ENCODE peak calls at places on chromosomes 6 and 20, in ten cellular contexts. One of them, this sample, is unnamed.

GRCh38 chr6:26311012-26311384 is 54.0 kb upstream of the BTN3A2 start:
- DNase-seq in mammary epithelial cell: peak
- DNase-seq in central memory CD4-positive, alpha-beta T cell: no peak
- DNase-seq in iPS DF 19.7: no peak
- DNase-seq in BJ: no peak
- DNase-seq in activated naive CD4-positive, alpha-beta T cell: no peak
- DNase-seq in COR-L47: peak
- DNase-seq in right lobe of liver: no peak
- DNase-seq in iris pigment epithelial cell: peak
- DNase-seq in activated naive CD8-positive, alpha-beta T cell treated with anti-CD3 and anti-CD28 coated beads, Interleukin-2, amount 10 ng/mL, durations not matched to agents 7 days and 5 days: no peak
- DNase-seq in this sample: no peak

GRCh38 chr20:56624786-56625681 is 4.1 kb upstream of the TFAP2C start:
- DNase-seq in mammary epithelial cell: no peak
- DNase-seq in central memory CD4-positive, alpha-beta T cell: no peak
- DNase-seq in iPS DF 19.7: no peak
- DNase-seq in BJ: no peak
- DNase-seq in activated naive CD4-positive, alpha-beta T cell: no peak
- DNase-seq in COR-L47: no peak
- DNase-seq in right lobe of liver: no peak
- DNase-seq in iris pigment epithelial cell: no peak
- DNase-seq in activated naive CD8-positive, alpha-beta T cell treated with anti-CD3 and anti-CD28 coated beads, Interleukin-2, amount 10 ng/mL, durations not matched to agents 7 days and 5 days: peak
- DNase-seq in this sample: no peak

GRCh38 chr6:139567095-139567494 is 192.6 kb upstream of the CITED2 start:
- DNase-seq in mammary epithelial cell: no peak
- DNase-seq in central memory CD4-positive, alpha-beta T cell: no peak
- DNase-seq in iPS DF 19.7: no peak
- DNase-seq in BJ: no peak
- DNase-seq in activated naive CD4-positive, alpha-beta T cell: no peak
- DNase-seq in COR-L47: no peak
- DNase-seq in right lobe of liver: no peak
- DNase-seq in iris pigment epithelial cell: peak
- DNase-seq in activated naive CD8-positive, alpha-beta T cell treated with anti-CD3 and anti-CD28 coated beads, Interleukin-2, amount 10 ng/mL, durations not matched to agents 7 days and 5 days: no peak
- DNase-seq in this sample: no peak

GRCh38 chr6:72999995-73000394 is 225.3 kb downstream of the KHDC1L start:
- DNase-seq in mammary epithelial cell: peak
- DNase-seq in central memory CD4-positive, alpha-beta T cell: no peak
- DNase-seq in iPS DF 19.7: no peak
- DNase-seq in BJ: no peak
- DNase-seq in activated naive CD4-positive, alpha-beta T cell: no peak
- DNase-seq in COR-L47: no peak
- DNase-seq in right lobe of liver: no peak
- DNase-seq in iris pigment epithelial cell: no peak
- DNase-seq in activated naive CD8-positive, alpha-beta T cell treated with anti-CD3 and anti-CD28 coated beads, Interleukin-2, amount 10 ng/mL, durations not matched to agents 7 days and 5 days: no peak
- DNase-seq in this sample: no peak

GRCh38 chr6:99032396-99032795 is 84.7 kb upstream of the FBXL4 start:
- DNase-seq in mammary epithelial cell: no peak
- DNase-seq in central memory CD4-positive, alpha-beta T cell: no peak
- DNase-seq in iPS DF 19.7: no peak
- DNase-seq in BJ: no peak
- DNase-seq in activated naive CD4-positive, alpha-beta T cell: no peak
- DNase-seq in COR-L47: no peak
- DNase-seq in right lobe of liver: no peak
- DNase-seq in iris pigment epithelial cell: no peak
- DNase-seq in activated naive CD8-positive, alpha-beta T cell treated with anti-CD3 and anti-CD28 coated beads, Interleukin-2, amount 10 ng/mL, durations not matched to agents 7 days and 5 days: no peak
- DNase-seq in this sample: no peak

GRCh38 chr6:157272866-157273755 is 50.2 kb downstream of the TMEM242 start:
- DNase-seq in mammary epithelial cell: no peak
- DNase-seq in central memory CD4-positive, alpha-beta T cell: peak
- DNase-seq in iPS DF 19.7: no peak
- DNase-seq in BJ: no peak
- DNase-seq in activated naive CD4-positive, alpha-beta T cell: no peak
- DNase-seq in COR-L47: peak
- DNase-seq in right lobe of liver: no peak
- DNase-seq in iris pigment epithelial cell: no peak
- DNase-seq in activated naive CD8-positive, alpha-beta T cell treated with anti-CD3 and anti-CD28 coated beads, Interleukin-2, amount 10 ng/mL, durations not matched to agents 7 days and 5 days: no peak
- DNase-seq in this sample: no peak

GRCh38 chr6:70586114-70586513 is 19.4 kb downstream of the SDHAF4 start:
- DNase-seq in mammary epithelial cell: no peak
- DNase-seq in central memory CD4-positive, alpha-beta T cell: no peak
- DNase-seq in iPS DF 19.7: no peak
- DNase-seq in BJ: no peak
- DNase-seq in activated naive CD4-positive, alpha-beta T cell: no peak
- DNase-seq in COR-L47: no peak
- DNase-seq in right lobe of liver: no peak
- DNase-seq in iris pigment epithelial cell: no peak
- DNase-seq in activated naive CD8-positive, alpha-beta T cell treated with anti-CD3 and anti-CD28 coated beads, Interleukin-2, amount 10 ng/mL, durations not matched to agents 7 days and 5 days: no peak
- DNase-seq in this sample: no peak

GRCh38 chr6:91476000-91476399 is 889.1 kb upstream of the MAP3K7 start:
- DNase-seq in mammary epithelial cell: peak
- DNase-seq in central memory CD4-positive, alpha-beta T cell: no peak
- DNase-seq in iPS DF 19.7: peak
- DNase-seq in BJ: no peak
- DNase-seq in activated naive CD4-positive, alpha-beta T cell: no peak
- DNase-seq in COR-L47: no peak
- DNase-seq in right lobe of liver: no peak
- DNase-seq in iris pigment epithelial cell: peak
- DNase-seq in activated naive CD8-positive, alpha-beta T cell treated with anti-CD3 and anti-CD28 coated beads, Interleukin-2, amount 10 ng/mL, durations not matched to agents 7 days and 5 days: no peak
- DNase-seq in this sample: no peak

GRCh38 chr6:3318226-3318625 is 59.5 kb downstream of the PSMG4 start:
- DNase-seq in mammary epithelial cell: no peak
- DNase-seq in central memory CD4-positive, alpha-beta T cell: peak
- DNase-seq in iPS DF 19.7: no peak
- DNase-seq in BJ: no peak
- DNase-seq in activated naive CD4-positive, alpha-beta T cell: no peak
- DNase-seq in COR-L47: no peak
- DNase-seq in right lobe of liver: no peak
- DNase-seq in iris pigment epithelial cell: no peak
- DNase-seq in activated naive CD8-positive, alpha-beta T cell treated with anti-CD3 and anti-CD28 coated beads, Interleukin-2, amount 10 ng/mL, durations not matched to agents 7 days and 5 days: peak
- DNase-seq in this sample: no peak

GRCh38 chr6:134034951-134035822 is 17.2 kb downstream of the SLC2A12 start:
- DNase-seq in mammary epithelial cell: peak
- DNase-seq in central memory CD4-positive, alpha-beta T cell: no peak
- DNase-seq in iPS DF 19.7: no peak
- DNase-seq in BJ: no peak
- DNase-seq in activated naive CD4-positive, alpha-beta T cell: no peak
- DNase-seq in COR-L47: no peak
- DNase-seq in right lobe of liver: no peak
- DNase-seq in iris pigment epithelial cell: no peak
- DNase-seq in activated naive CD8-positive, alpha-beta T cell treated with anti-CD3 and anti-CD28 coated beads, Interleukin-2, amount 10 ng/mL, durations not matched to agents 7 days and 5 days: no peak
- DNase-seq in this sample: no peak

GRCh38 chr6:129030231-129030630 is 147.3 kb downstream of the LAMA2 start:
- DNase-seq in mammary epithelial cell: no peak
- DNase-seq in central memory CD4-positive, alpha-beta T cell: no peak
- DNase-seq in iPS DF 19.7: no peak
- DNase-seq in BJ: no peak
- DNase-seq in activated naive CD4-positive, alpha-beta T cell: no peak
- DNase-seq in COR-L47: no peak
- DNase-seq in right lobe of liver: no peak
- DNase-seq in iris pigment epithelial cell: peak
- DNase-seq in activated naive CD8-positive, alpha-beta T cell treated with anti-CD3 and anti-CD28 coated beads, Interleukin-2, amount 10 ng/mL, durations not matched to agents 7 days and 5 days: no peak
- DNase-seq in this sample: no peak

GRCh38 chr6:36350082-36350481 is 13.4 kb upstream of the BNIP5 start:
- DNase-seq in mammary epithelial cell: no peak
- DNase-seq in central memory CD4-positive, alpha-beta T cell: no peak
- DNase-seq in iPS DF 19.7: no peak
- DNase-seq in BJ: no peak
- DNase-seq in activated naive CD4-positive, alpha-beta T cell: no peak
- DNase-seq in COR-L47: no peak
- DNase-seq in right lobe of liver: no peak
- DNase-seq in iris pigment epithelial cell: no peak
- DNase-seq in activated naive CD8-positive, alpha-beta T cell treated with anti-CD3 and anti-CD28 coated beads, Interleukin-2, amount 10 ng/mL, durations not matched to agents 7 days and 5 days: no peak
- DNase-seq in this sample: no peak

GRCh38 chr6:4687989-4688947 is 87.9 kb upstream of the CDYL start:
- DNase-seq in mammary epithelial cell: peak
- DNase-seq in central memory CD4-positive, alpha-beta T cell: no peak
- DNase-seq in iPS DF 19.7: no peak
- DNase-seq in BJ: peak
- DNase-seq in activated naive CD4-positive, alpha-beta T cell: no peak
- DNase-seq in COR-L47: no peak
- DNase-seq in right lobe of liver: no peak
- DNase-seq in iris pigment epithelial cell: peak
- DNase-seq in activated naive CD8-positive, alpha-beta T cell treated with anti-CD3 and anti-CD28 coated beads, Interleukin-2, amount 10 ng/mL, durations not matched to agents 7 days and 5 days: no peak
- DNase-seq in this sample: no peak

GRCh38 chr20:38550274-38550673 is 30.7 kb upstream of the ADIG start:
- DNase-seq in mammary epithelial cell: no peak
- DNase-seq in central memory CD4-positive, alpha-beta T cell: no peak
- DNase-seq in iPS DF 19.7: no peak
- DNase-seq in BJ: no peak
- DNase-seq in activated naive CD4-positive, alpha-beta T cell: no peak
- DNase-seq in COR-L47: no peak
- DNase-seq in right lobe of liver: no peak
- DNase-seq in iris pigment epithelial cell: no peak
- DNase-seq in activated naive CD8-positive, alpha-beta T cell treated with anti-CD3 and anti-CD28 coated beads, Interleukin-2, amount 10 ng/mL, durations not matched to agents 7 days and 5 days: no peak
- DNase-seq in this sample: no peak

GRCh38 chr6:114157848-114158247 is 185.0 kb downstream of the HS3ST5 start:
- DNase-seq in mammary epithelial cell: no peak
- DNase-seq in central memory CD4-positive, alpha-beta T cell: no peak
- DNase-seq in iPS DF 19.7: no peak
- DNase-seq in BJ: no peak
- DNase-seq in activated naive CD4-positive, alpha-beta T cell: no peak
- DNase-seq in COR-L47: no peak
- DNase-seq in right lobe of liver: no peak
- DNase-seq in iris pigment epithelial cell: no peak
- DNase-seq in activated naive CD8-positive, alpha-beta T cell treated with anti-CD3 and anti-CD28 coated beads, Interleukin-2, amount 10 ng/mL, durations not matched to agents 7 days and 5 days: no peak
- DNase-seq in this sample: no peak

GRCh38 chr6:36039113-36039512 is 11.5 kb downstream of the MAPK14 start:
- DNase-seq in mammary epithelial cell: peak
- DNase-seq in central memory CD4-positive, alpha-beta T cell: no peak
- DNase-seq in iPS DF 19.7: no peak
- DNase-seq in BJ: no peak
- DNase-seq in activated naive CD4-positive, alpha-beta T cell: no peak
- DNase-seq in COR-L47: no peak
- DNase-seq in right lobe of liver: no peak
- DNase-seq in iris pigment epithelial cell: peak
- DNase-seq in activated naive CD8-positive, alpha-beta T cell treated with anti-CD3 and anti-CD28 coated beads, Interleukin-2, amount 10 ng/mL, durations not matched to agents 7 days and 5 days: no peak
- DNase-seq in this sample: no peak

GRCh38 chr6:72916906-72917305 is 295.0 kb downstream of the KCNQ5 start:
- DNase-seq in mammary epithelial cell: no peak
- DNase-seq in central memory CD4-positive, alpha-beta T cell: no peak
- DNase-seq in iPS DF 19.7: no peak
- DNase-seq in BJ: no peak
- DNase-seq in activated naive CD4-positive, alpha-beta T cell: no peak
- DNase-seq in COR-L47: no peak
- DNase-seq in right lobe of liver: no peak
- DNase-seq in iris pigment epithelial cell: no peak
- DNase-seq in activated naive CD8-positive, alpha-beta T cell treated with anti-CD3 and anti-CD28 coated beads, Interleukin-2, amount 10 ng/mL, durations not matched to agents 7 days and 5 days: no peak
- DNase-seq in this sample: no peak

GRCh38 chr6:4351857-4352669 is 216.7 kb upstream of the ECI2 start:
- DNase-seq in mammary epithelial cell: peak
- DNase-seq in central memory CD4-positive, alpha-beta T cell: no peak
- DNase-seq in iPS DF 19.7: no peak
- DNase-seq in BJ: peak
- DNase-seq in activated naive CD4-positive, alpha-beta T cell: no peak
- DNase-seq in COR-L47: no peak
- DNase-seq in right lobe of liver: no peak
- DNase-seq in iris pigment epithelial cell: peak
- DNase-seq in activated naive CD8-positive, alpha-beta T cell treated with anti-CD3 and anti-CD28 coated beads, Interleukin-2, amount 10 ng/mL, durations not matched to agents 7 days and 5 days: no peak
- DNase-seq in this sample: no peak

GRCh38 chr20:63881451-63882226 is 13.3 kb upstream of the DNAJC5 start:
- DNase-seq in mammary epithelial cell: no peak
- DNase-seq in central memory CD4-positive, alpha-beta T cell: no peak
- DNase-seq in iPS DF 19.7: no peak
- DNase-seq in BJ: no peak
- DNase-seq in activated naive CD4-positive, alpha-beta T cell: no peak
- DNase-seq in COR-L47: no peak
- DNase-seq in right lobe of liver: no peak
- DNase-seq in iris pigment epithelial cell: no peak
- DNase-seq in activated naive CD8-positive, alpha-beta T cell treated with anti-CD3 and anti-CD28 coated beads, Interleukin-2, amount 10 ng/mL, durations not matched to agents 7 days and 5 days: no peak
- DNase-seq in this sample: no peak

GRCh38 chr20:47723322-47723721 is 62.0 kb downstream of the SULF2 start:
- DNase-seq in mammary epithelial cell: no peak
- DNase-seq in central memory CD4-positive, alpha-beta T cell: no peak
- DNase-seq in iPS DF 19.7: no peak
- DNase-seq in BJ: no peak
- DNase-seq in activated naive CD4-positive, alpha-beta T cell: no peak
- DNase-seq in COR-L47: no peak
- DNase-seq in right lobe of liver: no peak
- DNase-seq in iris pigment epithelial cell: no peak
- DNase-seq in activated naive CD8-positive, alpha-beta T cell treated with anti-CD3 and anti-CD28 coated beads, Interleukin-2, amount 10 ng/mL, durations not matched to agents 7 days and 5 days: no peak
- DNase-seq in this sample: no peak

GRCh38 chr20:2851086-2851485 is 10.5 kb downstream of the VPS16 start:
- DNase-seq in mammary epithelial cell: no peak
- DNase-seq in central memory CD4-positive, alpha-beta T cell: no peak
- DNase-seq in iPS DF 19.7: no peak
- DNase-seq in BJ: no peak
- DNase-seq in activated naive CD4-positive, alpha-beta T cell: no peak
- DNase-seq in COR-L47: no peak
- DNase-seq in right lobe of liver: no peak
- DNase-seq in iris pigment epithelial cell: no peak
- DNase-seq in activated naive CD8-positive, alpha-beta T cell treated with anti-CD3 and anti-CD28 coated beads, Interleukin-2, amount 10 ng/mL, durations not matched to agents 7 days and 5 days: no peak
- DNase-seq in this sample: no peak

GRCh38 chr6:21800948-21801438 is 207.4 kb downstream of the SOX4 start:
- DNase-seq in mammary epithelial cell: no peak
- DNase-seq in central memory CD4-positive, alpha-beta T cell: no peak
- DNase-seq in iPS DF 19.7: no peak
- DNase-seq in BJ: no peak
- DNase-seq in activated naive CD4-positive, alpha-beta T cell: no peak
- DNase-seq in COR-L47: no peak
- DNase-seq in right lobe of liver: no peak
- DNase-seq in iris pigment epithelial cell: peak
- DNase-seq in activated naive CD8-positive, alpha-beta T cell treated with anti-CD3 and anti-CD28 coated beads, Interleukin-2, amount 10 ng/mL, durations not matched to agents 7 days and 5 days: no peak
- DNase-seq in this sample: no peak

GRCh38 chr6:18883851-18884250 is 496.7 kb downstream of the RNF144B start:
- DNase-seq in mammary epithelial cell: no peak
- DNase-seq in central memory CD4-positive, alpha-beta T cell: no peak
- DNase-seq in iPS DF 19.7: no peak
- DNase-seq in BJ: no peak
- DNase-seq in activated naive CD4-positive, alpha-beta T cell: no peak
- DNase-seq in COR-L47: no peak
- DNase-seq in right lobe of liver: no peak
- DNase-seq in iris pigment epithelial cell: no peak
- DNase-seq in activated naive CD8-positive, alpha-beta T cell treated with anti-CD3 and anti-CD28 coated beads, Interleukin-2, amount 10 ng/mL, durations not matched to agents 7 days and 5 days: no peak
- DNase-seq in this sample: no peak

GRCh38 chr6:43434001-43434400 is 6.7 kb downstream of the ABCC10 start:
- DNase-seq in mammary epithelial cell: no peak
- DNase-seq in central memory CD4-positive, alpha-beta T cell: no peak
- DNase-seq in iPS DF 19.7: no peak
- DNase-seq in BJ: no peak
- DNase-seq in activated naive CD4-positive, alpha-beta T cell: no peak
- DNase-seq in COR-L47: no peak
- DNase-seq in right lobe of liver: no peak
- DNase-seq in iris pigment epithelial cell: no peak
- DNase-seq in activated naive CD8-positive, alpha-beta T cell treated with anti-CD3 and anti-CD28 coated beads, Interleukin-2, amount 10 ng/mL, durations not matched to agents 7 days and 5 days: no peak
- DNase-seq in this sample: no peak